ENCODE peak calls at places on chromosomes 11 and 22, in four cellular contexts. P is DND-41, H is Panc1, S is posterior vena cava. K is an unnamed sample.

GRCh38 chr11:91624021-91624420 is 600.6 kb upstream of the FAT3 start:
- DNase-seq in P (no peak), H (no peak), S (no peak), K (no peak)

GRCh38 chr22:42434283-42434682 is 2.1 kb upstream of the NFAM1 start:
- DNase-seq in P (no peak), H (no peak), S (no peak), K (no peak)

GRCh38 chr11:63762662-63763505 is 5.7 kb downstream of the ZFTA start:
- DNase-seq in P (no peak), H (no peak), S (peak; percentile 84), K (no peak)

GRCh38 chr22:29028468-29028867 is 33.2 kb downstream of the C22orf31 start:
- DNase-seq in P (no peak), H (no peak), S (no peak), K (no peak)

GRCh38 chr22:36682835-36683234 is 20.7 kb downstream of the CACNG2 start:
- DNase-seq in P (no peak), H (no peak), S (no peak), K (no peak)

GRCh38 chr22:24200616-24201212 is 19.4 kb downstream of the SUSD2 start:
- DNase-seq in P (no peak), H (no peak), S (no peak), K (no peak)

GRCh38 chr11:34239465-34240149 is 118.2 kb downstream of the ABTB2 start:
- DNase-seq in P (no peak), H (no peak), S (no peak), K (no peak)

GRCh38 chr11:625636-626319 is 1.0 kb upstream of the CDHR5 start:
- DNase-seq in P (no peak), H (no peak), S (no peak), K (no peak)

GRCh38 chr22:28820885-28821284 is 20.5 kb upstream of the XBP1 start:
- DNase-seq in P (peak; percentile 56), H (no peak), S (no peak), K (no peak)

GRCh38 chr11:130097285-130097684 is 27.6 kb downstream of the APLP2 start:
- DNase-seq in P (no peak), H (no peak), S (no peak), K (no peak)

GRCh38 chr11:69907611-69908010 is 88.4 kb upstream of the FGF3 start:
- DNase-seq in P (no peak), H (no peak), S (peak; percentile 74), K (no peak)

GRCh38 chr22:23705358-23705757 is 14.5 kb downstream of the RGL4 start:
- DNase-seq in P (no peak), H (no peak), S (peak; percentile 7), K (peak; percentile 88)

GRCh38 chr11:72773291-72773690 is 20.6 kb downstream of the STARD10 start:
- DNase-seq in P (no peak), H (no peak), S (no peak), K (no peak)

GRCh38 chr22:22855085-22855484 is 32.5 kb upstream of the IGLL5 start:
- DNase-seq in P (no peak), H (no peak), S (no peak), K (no peak)

GRCh38 chr11:34653851-34654490 is 33.1 kb downstream of the EHF start:
- DNase-seq in P (no peak), H (peak; percentile 82), S (no peak), K (no peak)

GRCh38 chr11:118708296-118708695 is 28.8 kb upstream of the TREH start:
- DNase-seq in P (no peak), H (no peak), S (no peak), K (no peak)

K was measured in Jurkat, Clone E6-1.